ENCODE peak calls at places on chromosomes 2 and 18, in nine cellular contexts. One of them, this sample, is unnamed.

GRCh38 chr2:210814626-210815025 is 258.2 kb downstream of the CPS1 start:
- DNase-seq in IMR-90: no peak
- DNase-seq in cardiac muscle cell: no peak
- DNase-seq in T-cell: no peak
- DNase-seq in NCI-H748 treated with DMSO at 0.1 percent for 48 hours: no peak
- DNase-seq in LoVo: no peak
- DNase-seq in activated CD4-positive, alpha-beta T cell treated with anti-CD3 and anti-CD28 coated beads, Interleukin-2, amount 50 U/mL, for 1 hour: no peak
- DNase-seq in left lobe of liver: no peak
- DNase-seq in aorta: no peak
- DNase-seq in this sample: no peak

GRCh38 chr18:67483237-67483636 is 33.3 kb downstream of the DSEL start:
- DNase-seq in IMR-90: no peak
- DNase-seq in cardiac muscle cell: no peak
- DNase-seq in T-cell: no peak
- DNase-seq in NCI-H748 treated with DMSO at 0.1 percent for 48 hours: no peak
- DNase-seq in LoVo: no peak
- DNase-seq in activated CD4-positive, alpha-beta T cell treated with anti-CD3 and anti-CD28 coated beads, Interleukin-2, amount 50 U/mL, for 1 hour: no peak
- DNase-seq in left lobe of liver: no peak
- DNase-seq in aorta: peak
- DNase-seq in this sample: no peak

GRCh38 chr2:88735853-88736252 is 44.4 kb downstream of the RPIA start:
- DNase-seq in IMR-90: no peak
- DNase-seq in cardiac muscle cell: no peak
- DNase-seq in T-cell: no peak
- DNase-seq in NCI-H748 treated with DMSO at 0.1 percent for 48 hours: no peak
- DNase-seq in LoVo: peak
- DNase-seq in activated CD4-positive, alpha-beta T cell treated with anti-CD3 and anti-CD28 coated beads, Interleukin-2, amount 50 U/mL, for 1 hour: no peak
- DNase-seq in left lobe of liver: no peak
- DNase-seq in aorta: no peak
- DNase-seq in this sample: no peak

GRCh38 chr2:226548706-226549105 is 250.9 kb downstream of the IRS1 start:
- DNase-seq in IMR-90: peak
- DNase-seq in cardiac muscle cell: peak
- DNase-seq in T-cell: no peak
- DNase-seq in NCI-H748 treated with DMSO at 0.1 percent for 48 hours: no peak
- DNase-seq in LoVo: peak
- DNase-seq in activated CD4-positive, alpha-beta T cell treated with anti-CD3 and anti-CD28 coated beads, Interleukin-2, amount 50 U/mL, for 1 hour: no peak
- DNase-seq in left lobe of liver: no peak
- DNase-seq in aorta: no peak
- DNase-seq in this sample: no peak

GRCh38 chr2:29372185-29372584 is 257.0 kb downstream of the CLIP4 start:
- DNase-seq in IMR-90: no peak
- DNase-seq in cardiac muscle cell: no peak
- DNase-seq in T-cell: no peak
- DNase-seq in NCI-H748 treated with DMSO at 0.1 percent for 48 hours: no peak
- DNase-seq in LoVo: no peak
- DNase-seq in activated CD4-positive, alpha-beta T cell treated with anti-CD3 and anti-CD28 coated beads, Interleukin-2, amount 50 U/mL, for 1 hour: no peak
- DNase-seq in left lobe of liver: no peak
- DNase-seq in aorta: no peak
- DNase-seq in this sample: no peak

GRCh38 chr2:23412556-23413155 is 27.7 kb downstream of the KLHL29 start:
- DNase-seq in IMR-90: peak
- DNase-seq in cardiac muscle cell: peak
- DNase-seq in T-cell: no peak
- DNase-seq in NCI-H748 treated with DMSO at 0.1 percent for 48 hours: no peak
- DNase-seq in LoVo: peak
- DNase-seq in activated CD4-positive, alpha-beta T cell treated with anti-CD3 and anti-CD28 coated beads, Interleukin-2, amount 50 U/mL, for 1 hour: no peak
- DNase-seq in left lobe of liver: no peak
- DNase-seq in aorta: no peak
- DNase-seq in this sample: no peak

GRCh38 chr2:102686479-102687439 is 67.4 kb downstream of the SLC9A2 start:
- DNase-seq in IMR-90: no peak
- DNase-seq in cardiac muscle cell: no peak
- DNase-seq in T-cell: no peak
- DNase-seq in NCI-H748 treated with DMSO at 0.1 percent for 48 hours: no peak
- DNase-seq in LoVo: no peak
- DNase-seq in activated CD4-positive, alpha-beta T cell treated with anti-CD3 and anti-CD28 coated beads, Interleukin-2, amount 50 U/mL, for 1 hour: no peak
- DNase-seq in left lobe of liver: no peak
- DNase-seq in aorta: no peak
- DNase-seq in this sample: no peak

GRCh38 chr2:173231042-173231441 is 123.6 kb upstream of the CDCA7 start:
- DNase-seq in IMR-90: no peak
- DNase-seq in cardiac muscle cell: no peak
- DNase-seq in T-cell: no peak
- DNase-seq in NCI-H748 treated with DMSO at 0.1 percent for 48 hours: peak
- DNase-seq in LoVo: no peak
- DNase-seq in activated CD4-positive, alpha-beta T cell treated with anti-CD3 and anti-CD28 coated beads, Interleukin-2, amount 50 U/mL, for 1 hour: no peak
- DNase-seq in left lobe of liver: peak
- DNase-seq in aorta: no peak
- DNase-seq in this sample: peak

GRCh38 chr18:58413667-58414628 is 214.9 kb downstream of the ALPK2 start:
- DNase-seq in IMR-90: no peak
- DNase-seq in cardiac muscle cell: no peak
- DNase-seq in T-cell: no peak
- DNase-seq in NCI-H748 treated with DMSO at 0.1 percent for 48 hours: no peak
- DNase-seq in LoVo: no peak
- DNase-seq in activated CD4-positive, alpha-beta T cell treated with anti-CD3 and anti-CD28 coated beads, Interleukin-2, amount 50 U/mL, for 1 hour: no peak
- DNase-seq in left lobe of liver: peak
- DNase-seq in aorta: no peak
- DNase-seq in this sample: no peak

GRCh38 chr2:127619191-127619590 is 26.8 kb upstream of the GPR17 start:
- DNase-seq in IMR-90: no peak
- DNase-seq in cardiac muscle cell: no peak
- DNase-seq in T-cell: no peak
- DNase-seq in NCI-H748 treated with DMSO at 0.1 percent for 48 hours: no peak
- DNase-seq in LoVo: no peak
- DNase-seq in activated CD4-positive, alpha-beta T cell treated with anti-CD3 and anti-CD28 coated beads, Interleukin-2, amount 50 U/mL, for 1 hour: no peak
- DNase-seq in left lobe of liver: peak
- DNase-seq in aorta: no peak
- DNase-seq in this sample: no peak

GRCh38 chr2:55114597-55114996 is 64.3 kb upstream of the RTN4 start:
- DNase-seq in IMR-90: no peak
- DNase-seq in cardiac muscle cell: no peak
- DNase-seq in T-cell: no peak
- DNase-seq in NCI-H748 treated with DMSO at 0.1 percent for 48 hours: no peak
- DNase-seq in LoVo: no peak
- DNase-seq in activated CD4-positive, alpha-beta T cell treated with anti-CD3 and anti-CD28 coated beads, Interleukin-2, amount 50 U/mL, for 1 hour: no peak
- DNase-seq in left lobe of liver: no peak
- DNase-seq in aorta: no peak
- DNase-seq in this sample: no peak

GRCh38 chr2:68565858-68566257 is 77.5 kb upstream of the PROKR1 start:
- DNase-seq in IMR-90: peak
- DNase-seq in cardiac muscle cell: peak
- DNase-seq in T-cell: no peak
- DNase-seq in NCI-H748 treated with DMSO at 0.1 percent for 48 hours: no peak
- DNase-seq in LoVo: no peak
- DNase-seq in activated CD4-positive, alpha-beta T cell treated with anti-CD3 and anti-CD28 coated beads, Interleukin-2, amount 50 U/mL, for 1 hour: no peak
- DNase-seq in left lobe of liver: no peak
- DNase-seq in aorta: no peak
- DNase-seq in this sample: no peak

GRCh38 chr2:9764153-9764778 is 79.0 kb upstream of the TAF1B start:
- DNase-seq in IMR-90: no peak
- DNase-seq in cardiac muscle cell: no peak
- DNase-seq in T-cell: no peak
- DNase-seq in NCI-H748 treated with DMSO at 0.1 percent for 48 hours: no peak
- DNase-seq in LoVo: no peak
- DNase-seq in activated CD4-positive, alpha-beta T cell treated with anti-CD3 and anti-CD28 coated beads, Interleukin-2, amount 50 U/mL, for 1 hour: no peak
- DNase-seq in left lobe of liver: no peak
- DNase-seq in aorta: no peak
- DNase-seq in this sample: no peak

GRCh38 chr2:9699139-9699823 is 68.5 kb upstream of the YWHAQ start:
- DNase-seq in IMR-90: peak
- DNase-seq in cardiac muscle cell: peak
- DNase-seq in T-cell: no peak
- DNase-seq in NCI-H748 treated with DMSO at 0.1 percent for 48 hours: no peak
- DNase-seq in LoVo: peak
- DNase-seq in activated CD4-positive, alpha-beta T cell treated with anti-CD3 and anti-CD28 coated beads, Interleukin-2, amount 50 U/mL, for 1 hour: no peak
- DNase-seq in left lobe of liver: no peak
- DNase-seq in aorta: no peak
- DNase-seq in this sample: no peak

GRCh38 chr2:31107588-31108300 is 30.5 kb downstream of the GALNT14 start:
- DNase-seq in IMR-90: no peak
- DNase-seq in cardiac muscle cell: peak
- DNase-seq in T-cell: no peak
- DNase-seq in NCI-H748 treated with DMSO at 0.1 percent for 48 hours: no peak
- DNase-seq in LoVo: no peak
- DNase-seq in activated CD4-positive, alpha-beta T cell treated with anti-CD3 and anti-CD28 coated beads, Interleukin-2, amount 50 U/mL, for 1 hour: no peak
- DNase-seq in left lobe of liver: no peak
- DNase-seq in aorta: no peak
- DNase-seq in this sample: no peak

GRCh38 chr2:175462246-175462645 is 280.7 kb upstream of the ATP5MC3 start:
- DNase-seq in IMR-90: no peak
- DNase-seq in cardiac muscle cell: no peak
- DNase-seq in T-cell: no peak
- DNase-seq in NCI-H748 treated with DMSO at 0.1 percent for 48 hours: no peak
- DNase-seq in LoVo: no peak
- DNase-seq in activated CD4-positive, alpha-beta T cell treated with anti-CD3 and anti-CD28 coated beads, Interleukin-2, amount 50 U/mL, for 1 hour: no peak
- DNase-seq in left lobe of liver: no peak
- DNase-seq in aorta: no peak
- DNase-seq in this sample: no peak

GRCh38 chr2:62731275-62731674 is 25.8 kb downstream of the EHBP1 start:
- DNase-seq in IMR-90: no peak
- DNase-seq in cardiac muscle cell: no peak
- DNase-seq in T-cell: no peak
- DNase-seq in NCI-H748 treated with DMSO at 0.1 percent for 48 hours: no peak
- DNase-seq in LoVo: no peak
- DNase-seq in activated CD4-positive, alpha-beta T cell treated with anti-CD3 and anti-CD28 coated beads, Interleukin-2, amount 50 U/mL, for 1 hour: no peak
- DNase-seq in left lobe of liver: no peak
- DNase-seq in aorta: no peak
- DNase-seq in this sample: no peak

GRCh38 chr2:132795220-132795619 is 125.2 kb upstream of the LYPD1 start:
- DNase-seq in IMR-90: peak
- DNase-seq in cardiac muscle cell: no peak
- DNase-seq in T-cell: no peak
- DNase-seq in NCI-H748 treated with DMSO at 0.1 percent for 48 hours: no peak
- DNase-seq in LoVo: no peak
- DNase-seq in activated CD4-positive, alpha-beta T cell treated with anti-CD3 and anti-CD28 coated beads, Interleukin-2, amount 50 U/mL, for 1 hour: no peak
- DNase-seq in left lobe of liver: no peak
- DNase-seq in aorta: no peak
- DNase-seq in this sample: no peak

GRCh38 chr2:9315280-9315847 is 108.0 kb downstream of the ITGB1BP1 start:
- DNase-seq in IMR-90: no peak
- DNase-seq in cardiac muscle cell: no peak
- DNase-seq in T-cell: no peak
- DNase-seq in NCI-H748 treated with DMSO at 0.1 percent for 48 hours: no peak
- DNase-seq in LoVo: no peak
- DNase-seq in activated CD4-positive, alpha-beta T cell treated with anti-CD3 and anti-CD28 coated beads, Interleukin-2, amount 50 U/mL, for 1 hour: no peak
- DNase-seq in left lobe of liver: no peak
- DNase-seq in aorta: no peak
- DNase-seq in this sample: no peak

GRCh38 chr18:69935319-69936190 is 12.1 kb downstream of the CD226 start:
- DNase-seq in IMR-90: no peak
- DNase-seq in cardiac muscle cell: no peak
- DNase-seq in T-cell: peak
- DNase-seq in NCI-H748 treated with DMSO at 0.1 percent for 48 hours: no peak
- DNase-seq in LoVo: no peak
- DNase-seq in activated CD4-positive, alpha-beta T cell treated with anti-CD3 and anti-CD28 coated beads, Interleukin-2, amount 50 U/mL, for 1 hour: peak
- DNase-seq in left lobe of liver: no peak
- DNase-seq in aorta: peak
- DNase-seq in this sample: no peak

GRCh38 chr18:37393945-37394609 is 171.5 kb downstream of the CELF4 start:
- DNase-seq in IMR-90: peak
- DNase-seq in cardiac muscle cell: peak
- DNase-seq in T-cell: no peak
- DNase-seq in NCI-H748 treated with DMSO at 0.1 percent for 48 hours: peak
- DNase-seq in LoVo: peak
- DNase-seq in activated CD4-positive, alpha-beta T cell treated with anti-CD3 and anti-CD28 coated beads, Interleukin-2, amount 50 U/mL, for 1 hour: no peak
- DNase-seq in left lobe of liver: peak
- DNase-seq in aorta: peak
- DNase-seq in this sample: peak

GRCh38 chr2:120550893-120551446 is 184.7 kb upstream of the GLI2 start:
- DNase-seq in IMR-90: no peak
- DNase-seq in cardiac muscle cell: no peak
- DNase-seq in T-cell: no peak
- DNase-seq in NCI-H748 treated with DMSO at 0.1 percent for 48 hours: no peak
- DNase-seq in LoVo: no peak
- DNase-seq in activated CD4-positive, alpha-beta T cell treated with anti-CD3 and anti-CD28 coated beads, Interleukin-2, amount 50 U/mL, for 1 hour: no peak
- DNase-seq in left lobe of liver: peak
- DNase-seq in aorta: no peak
- DNase-seq in this sample: no peak

GRCh38 chr18:25168011-25168410 is 184.0 kb downstream of the ZNF521 start:
- DNase-seq in IMR-90: no peak
- DNase-seq in cardiac muscle cell: no peak
- DNase-seq in T-cell: no peak
- DNase-seq in NCI-H748 treated with DMSO at 0.1 percent for 48 hours: no peak
- DNase-seq in LoVo: no peak
- DNase-seq in activated CD4-positive, alpha-beta T cell treated with anti-CD3 and anti-CD28 coated beads, Interleukin-2, amount 50 U/mL, for 1 hour: no peak
- DNase-seq in left lobe of liver: no peak
- DNase-seq in aorta: no peak
- DNase-seq in this sample: no peak

GRCh38 chr2:98088261-98088660 is 1.3 kb downstream of the VWA3B start:
- DNase-seq in IMR-90: no peak
- DNase-seq in cardiac muscle cell: no peak
- DNase-seq in T-cell: no peak
- DNase-seq in NCI-H748 treated with DMSO at 0.1 percent for 48 hours: no peak
- DNase-seq in LoVo: no peak
- DNase-seq in activated CD4-positive, alpha-beta T cell treated with anti-CD3 and anti-CD28 coated beads, Interleukin-2, amount 50 U/mL, for 1 hour: no peak
- DNase-seq in left lobe of liver: no peak
- DNase-seq in aorta: peak
- DNase-seq in this sample: no peak

GRCh38 chr18:63787673-63788072 is 12.5 kb downstream of the SERPINB7 start:
- DNase-seq in IMR-90: no peak
- DNase-seq in cardiac muscle cell: no peak
- DNase-seq in T-cell: no peak
- DNase-seq in NCI-H748 treated with DMSO at 0.1 percent for 48 hours: no peak
- DNase-seq in LoVo: no peak
- DNase-seq in activated CD4-positive, alpha-beta T cell treated with anti-CD3 and anti-CD28 coated beads, Interleukin-2, amount 50 U/mL, for 1 hour: no peak
- DNase-seq in left lobe of liver: no peak
- DNase-seq in aorta: no peak
- DNase-seq in this sample: no peak

GRCh38 chr2:51969349-51969748 is 937.4 kb upstream of the NRXN1 start:
- DNase-seq in IMR-90: no peak
- DNase-seq in cardiac muscle cell: no peak
- DNase-seq in T-cell: no peak
- DNase-seq in NCI-H748 treated with DMSO at 0.1 percent for 48 hours: no peak
- DNase-seq in LoVo: no peak
- DNase-seq in activated CD4-positive, alpha-beta T cell treated with anti-CD3 and anti-CD28 coated beads, Interleukin-2, amount 50 U/mL, for 1 hour: no peak
- DNase-seq in left lobe of liver: no peak
- DNase-seq in aorta: no peak
- DNase-seq in this sample: no peak

GRCh38 chr2:232492963-232493700 is 5.5 kb upstream of the ECEL1 start:
- DNase-seq in IMR-90: no peak
- DNase-seq in cardiac muscle cell: no peak
- DNase-seq in T-cell: no peak
- DNase-seq in NCI-H748 treated with DMSO at 0.1 percent for 48 hours: no peak
- DNase-seq in LoVo: no peak
- DNase-seq in activated CD4-positive, alpha-beta T cell treated with anti-CD3 and anti-CD28 coated beads, Interleukin-2, amount 50 U/mL, for 1 hour: no peak
- DNase-seq in left lobe of liver: no peak
- DNase-seq in aorta: peak
- DNase-seq in this sample: no peak

GRCh38 chr2:229164545-229165249 is 106.4 kb downstream of the PID1 start:
- DNase-seq in IMR-90: peak
- DNase-seq in cardiac muscle cell: peak
- DNase-seq in T-cell: no peak
- DNase-seq in NCI-H748 treated with DMSO at 0.1 percent for 48 hours: no peak
- DNase-seq in LoVo: no peak
- DNase-seq in activated CD4-positive, alpha-beta T cell treated with anti-CD3 and anti-CD28 coated beads, Interleukin-2, amount 50 U/mL, for 1 hour: no peak
- DNase-seq in left lobe of liver: peak
- DNase-seq in aorta: no peak
- DNase-seq in this sample: no peak

GRCh38 chr2:137729305-137729704 is 235.0 kb upstream of the HNMT start:
- DNase-seq in IMR-90: no peak
- DNase-seq in cardiac muscle cell: no peak
- DNase-seq in T-cell: no peak
- DNase-seq in NCI-H748 treated with DMSO at 0.1 percent for 48 hours: no peak
- DNase-seq in LoVo: no peak
- DNase-seq in activated CD4-positive, alpha-beta T cell treated with anti-CD3 and anti-CD28 coated beads, Interleukin-2, amount 50 U/mL, for 1 hour: no peak
- DNase-seq in left lobe of liver: no peak
- DNase-seq in aorta: no peak
- DNase-seq in this sample: no peak

GRCh38 chr2:240595381-240596079 is 9.0 kb downstream of the CAPN10 start:
- DNase-seq in IMR-90: no peak
- DNase-seq in cardiac muscle cell: peak
- DNase-seq in T-cell: peak
- DNase-seq in NCI-H748 treated with DMSO at 0.1 percent for 48 hours: no peak
- DNase-seq in LoVo: no peak
- DNase-seq in activated CD4-positive, alpha-beta T cell treated with anti-CD3 and anti-CD28 coated beads, Interleukin-2, amount 50 U/mL, for 1 hour: no peak
- DNase-seq in left lobe of liver: peak
- DNase-seq in aorta: peak
- DNase-seq in this sample: no peak

GRCh38 chr2:60796573-60797509 is 40.8 kb downstream of the PAPOLG start:
- DNase-seq in IMR-90: peak
- DNase-seq in cardiac muscle cell: no peak
- DNase-seq in T-cell: no peak
- DNase-seq in NCI-H748 treated with DMSO at 0.1 percent for 48 hours: no peak
- DNase-seq in LoVo: no peak
- DNase-seq in activated CD4-positive, alpha-beta T cell treated with anti-CD3 and anti-CD28 coated beads, Interleukin-2, amount 50 U/mL, for 1 hour: no peak
- DNase-seq in left lobe of liver: no peak
- DNase-seq in aorta: no peak
- DNase-seq in this sample: no peak

This sample was measured in DMS153.